ENCODE peak calls at places on chromosomes 13 and 19, in ten cellular contexts. Q is PC-3, S is MM.1S, H is GM23248, Y is endothelial cell of umbilical vein, I is neural progenitor cell, D is H1, L is fibroblast of lung, A is K562, E is hepatocyte. Z is an unnamed sample.

GRCh38 chr19:27762933-27763332 is 1450.0 kb downstream of the UQCRFS1 start:
- DNase-seq in Y (no peak), Q (no peak), H (no peak), S (no peak), D (no peak), I (no peak), E (no peak), A (no peak), L (no peak), Z (no peak)

GRCh38 chr13:29924482-29924884 is 74.1 kb upstream of the UBL3 start:
- DNase-seq in H (peak; percentile 89), L (peak; percentile 89), D (no peak), S (no peak), A (no peak), I (no peak), Q (peak; percentile 76), Y (no peak), E (peak; percentile 36), Z (no peak)

GRCh38 chr19:45478454-45479238 is 10.8 kb downstream of the FOSB start:
- DNase-seq in Y (peak; percentile 92), E (peak; percentile 90), I (peak; percentile 93), L (peak; percentile 94), S (peak; percentile 95), D (peak; percentile 94), Q (peak; percentile 90), H (peak; percentile 89), A (peak; percentile 95), Z (peak; percentile 69)

GRCh38 chr19:48837081-48837524 is 812 bp upstream of the HSD17B14 start:
- DNase-seq in H (peak; percentile 92), S (peak; percentile 40), Y (peak; percentile 86), Q (peak; percentile 82), I (peak; percentile 99), A (no peak), D (peak; percentile 94), E (peak; percentile 92), L (peak; percentile 88), Z (no peak)

GRCh38 chr13:19601749-19602725 is 31.4 kb upstream of the MPHOSPH8 start:
- DNase-seq in D (peak; percentile 80), L (peak; percentile 54), I (peak; percentile 77), A (peak; percentile 42), S (peak; percentile 38), Y (peak; percentile 52), E (peak; percentile 66), H (peak; percentile 74), Q (peak; percentile 72), Z (no peak)

GRCh38 chr13:99357149-99357596 is 50.0 kb upstream of the GPR183 start:
- DNase-seq in E (no peak), A (peak; percentile 76), D (peak; percentile 22), I (no peak), H (peak; percentile 77), Q (peak; percentile 48), Y (peak; percentile 96), S (no peak), L (peak; percentile 89), Z (no peak)

GRCh38 chr13:98489446-98490194 is 87.3 kb downstream of the STK24 start:
- DNase-seq in A (no peak), H (no peak), L (no peak), D (no peak), E (no peak), Q (no peak), Y (no peak), I (no peak), S (peak; percentile 23), Z (no peak)

GRCh38 chr13:36298535-36299068 is 988 bp upstream of the CCDC169 start:
- DNase-seq in Q (no peak), Y (peak; percentile 13), E (no peak), S (no peak), I (peak; percentile 90), H (no peak), D (peak; percentile 56), L (no peak), A (peak; percentile 6), Z (no peak)

GRCh38 chr13:36818483-36819063 is 449 bp upstream of the RFXAP start:
- DNase-seq in A (no peak), Q (no peak), S (no peak), H (no peak), I (no peak), L (no peak), Y (no peak), E (no peak), D (no peak), Z (no peak)

GRCh38 chr19:55117063-55117635 is 288 bp downstream of the PPP1R12C start:
- DNase-seq in A (peak; percentile 39), S (no peak), E (no peak), I (no peak), Q (no peak), L (no peak), Y (no peak), H (peak; percentile 59), D (no peak), Z (no peak)

GRCh38 chr13:34321986-34322385 is 504.0 kb downstream of the RFC3 start:
- DNase-seq in D (no peak), Y (no peak), H (no peak), I (no peak), E (no peak), S (no peak), Q (no peak), A (no peak), L (no peak), Z (no peak)

GRCh38 chr13:114099191-114099590 is 33.2 kb downstream of the RASA3 start:
- DNase-seq in A (peak; percentile 64), H (peak; percentile 94), D (no peak), E (peak; percentile 73), Q (peak; percentile 73), L (peak; percentile 94), I (peak; percentile 60), Y (no peak), S (peak; percentile 34), Z (no peak)

GRCh38 chr13:53165201-53165600 is 136.6 kb downstream of the OLFM4 start:
- DNase-seq in D (no peak), Y (no peak), A (no peak), H (no peak), E (no peak), L (no peak), Q (no peak), S (no peak), I (peak; percentile 46), Z (no peak)

GRCh38 chr19:58561373-58562125 is 3.1 kb upstream of the UBE2M start:
- DNase-seq in H (no peak), A (no peak), Y (no peak), Q (no peak), S (no peak), D (no peak), I (no peak), L (no peak), E (peak; percentile 3), Z (no peak)

GRCh38 chr19:58560921-58561320 is 2.5 kb upstream of the UBE2M start:
- DNase-seq in H (no peak), A (no peak), D (no peak), Y (no peak), L (no peak), S (no peak), E (peak; percentile 2), Q (no peak), I (no peak), Z (no peak)

GRCh38 chr19:58563034-58563573 is 4.7 kb upstream of the UBE2M start:
- DNase-seq in Y (no peak), H (peak; percentile 33), S (no peak), E (peak; percentile 8), I (no peak), Q (no peak), L (no peak), A (no peak), D (no peak), Z (no peak)

GRCh38 chr19:58563823-58564222 is 5.4 kb upstream of the UBE2M start:
- DNase-seq in A (no peak), S (no peak), H (no peak), Q (no peak), D (no peak), L (no peak), Y (no peak), E (no peak), I (no peak), Z (no peak)

GRCh38 chr19:58562126-58563033 is 4.0 kb upstream of the UBE2M start:
- DNase-seq in Q (peak; percentile 55), A (no peak), H (peak; percentile 74), D (no peak), I (peak; percentile 52), Y (peak; percentile 37), S (no peak), L (peak; percentile 58), E (peak; percentile 27), Z (no peak)
- TF ChIP-seq EZH2 in Q (no peak), A (no peak), H (no peak), D (no peak), I (no peak), Y (peak; percentile 67), S (no peak), L (no peak), E (no peak), Z (no peak)

DNA sequence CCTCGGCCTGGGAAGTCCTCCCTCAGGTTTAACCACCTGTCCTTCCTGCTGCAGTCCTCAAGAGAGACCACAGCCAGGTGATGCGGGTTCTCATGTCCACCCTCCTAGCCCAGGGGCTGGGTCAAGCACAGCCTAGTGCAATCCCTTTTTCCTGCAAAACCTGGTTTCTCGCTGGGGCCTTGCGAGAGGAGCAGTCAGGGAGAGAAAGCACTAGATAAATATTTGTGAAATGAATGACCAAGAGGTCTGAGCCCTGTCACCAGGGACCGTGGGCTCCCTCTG is 2.3 kb downstream of the SLC8A2 start:
- DNase-seq in L (no peak), Q (no peak), H (no peak), S (no peak), E (no peak), A (no peak), D (no peak), I (no peak), Y (no peak), Z (no peak)
- TF ChIP-seq EZH2 in L (peak; percentile 73), Q (no peak), H (no peak), S (no peak), E (no peak), A (no peak), D (no peak), I (no peak), Y (no peak), Z (no peak)

GRCh38 chr19:2033825-2034159 is 17.3 kb downstream of the MKNK2 start:
- DNase-seq in H (no peak), E (no peak), I (no peak), A (no peak), L (no peak), D (peak; percentile 45), Y (no peak), S (no peak), Q (no peak), Z (no peak)
- TF ChIP-seq EZH2 in H (no peak), E (no peak), I (no peak), A (no peak), L (no peak), D (no peak), Y (no peak), S (no peak), Q (no peak), Z (no peak)

DNA sequence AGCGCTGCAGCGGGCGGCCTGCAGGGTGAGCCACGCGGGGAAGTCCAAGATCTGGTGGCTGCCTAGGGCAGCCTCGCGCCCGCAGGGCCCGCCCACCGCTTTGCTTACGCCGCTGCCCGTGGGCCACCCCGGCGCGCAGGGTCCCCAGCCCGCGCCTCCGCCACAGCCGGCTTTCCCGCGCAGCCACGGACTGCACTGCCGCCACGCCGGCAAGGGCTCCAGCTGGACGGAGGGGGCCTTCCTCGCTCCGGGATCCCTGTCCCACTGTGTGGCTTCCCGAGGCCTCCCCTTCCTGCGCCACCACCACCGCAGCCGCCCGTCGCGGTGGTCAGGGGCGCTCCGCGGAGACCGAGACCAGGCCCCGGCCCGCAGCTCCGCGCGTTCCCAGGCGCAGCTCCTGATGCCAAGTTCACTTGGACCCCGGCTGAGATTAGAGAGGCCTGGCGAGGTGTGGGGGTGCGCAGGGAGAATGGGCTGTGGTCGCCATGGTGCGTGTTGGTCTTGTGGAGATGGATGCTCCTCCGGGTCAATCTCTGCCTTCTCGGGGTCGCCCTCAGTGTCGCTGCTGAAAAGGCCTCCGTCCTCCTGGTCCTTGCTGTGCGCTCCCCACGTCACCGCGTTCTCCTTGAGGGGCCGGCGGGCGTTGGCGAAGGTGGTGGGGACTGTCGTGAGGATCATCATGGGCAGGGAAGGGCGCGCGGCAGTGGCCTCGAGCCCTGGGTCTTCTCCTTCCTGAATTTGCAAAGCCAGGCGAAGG is 17.9 kb upstream of the RNF17 start:
- DNase-seq in E (no peak), L (peak; percentile 1), I (peak; percentile 31), D (peak; percentile 72), S (no peak), Q (no peak), A (no peak), H (peak; percentile 12), Y (no peak), Z (no peak)
- TF ChIP-seq EZH2 in E (peak; percentile 68), L (no peak), I (peak; percentile 93), D (peak; percentile 95), S (no peak), Q (no peak), A (no peak), H (peak; percentile 2), Y (peak; percentile 58), Z (no peak)

Z was measured in SK-N-MC.